ENCODE peak calls at places on chromosomes 7 and 10, in seven cellular contexts. Q, Y, E, N, G, L and F are unnamed samples.

GRCh38 chr7:22238354-22239311 is 118.3 kb downstream of the RAPGEF5 start:
- DNase-seq in Q (no peak), Y (peak; percentile 33), E (peak; percentile 36), N (peak; percentile 41), G (peak; percentile 34), L (no peak), F (no peak)

GRCh38 chr10:11532329-11532728 is 79.1 kb downstream of the USP6NL start:
- DNase-seq in Q (no peak), Y (no peak), E (peak; percentile 52), N (peak; percentile 38), G (no peak), L (no peak), F (no peak)

GRCh38 chr7:126026421-126027088 is 1096.9 kb upstream of the POT1 start:
- DNase-seq in Q (no peak), Y (peak; percentile 30), E (no peak), N (no peak), G (no peak), L (no peak), F (no peak)

GRCh38 chr7:48188776-48189520 is 17.7 kb downstream of the ABCA13 start:
- DNase-seq in Q (no peak), Y (no peak), E (no peak), N (peak; percentile 21), G (no peak), L (no peak), F (no peak)

GRCh38 chr10:46522295-46523118 is 34.0 kb downstream of the GPRIN2 start:
- DNase-seq in Q (no peak), Y (no peak), E (no peak), N (no peak), G (no peak), L (no peak), F (no peak)

GRCh38 chr10:112792487-112793196 is 157.4 kb upstream of the TCF7L2 start:
- DNase-seq in Q (no peak), Y (peak; percentile 34), E (peak; percentile 80), N (peak; percentile 82), G (peak; percentile 87), L (no peak), F (no peak)

GRCh38 chr10:112435013-112435619 is 11.6 kb downstream of the ZDHHC6 start:
- DNase-seq in Q (no peak), Y (peak; percentile 45), E (peak; percentile 67), N (peak; percentile 65), G (peak; percentile 38), L (no peak), F (no peak)

GRCh38 chr10:124381011-124381591 is 37.6 kb downstream of the OAT start:
- DNase-seq in Q (no peak), Y (peak; percentile 85), E (peak; percentile 17), N (peak; percentile 6), G (no peak), L (no peak), F (no peak)

GRCh38 chr10:3999642-4000041 is 214.6 kb upstream of the KLF6 start:
- DNase-seq in Q (no peak), Y (no peak), E (no peak), N (no peak), G (no peak), L (no peak), F (no peak)

GRCh38 chr10:129832582-129833249 is 131.4 kb downstream of the EBF3 start:
- DNase-seq in Q (no peak), Y (no peak), E (no peak), N (no peak), G (no peak), L (no peak), F (no peak)

GRCh38 chr7:45924283-45924682 is 3.2 kb upstream of the IGFBP3 start:
- DNase-seq in Q (no peak), Y (peak; percentile 81), E (peak; percentile 61), N (peak; percentile 73), G (peak; percentile 78), L (no peak), F (no peak)

GRCh38 chr7:127393370-127394058 is 1.0 kb upstream of the ZNF800 start:
- DNase-seq in Q (no peak), Y (no peak), E (no peak), N (no peak), G (peak; percentile 32), L (no peak), F (no peak)

GRCh38 chr7:132557489-132558044 is 18.7 kb downstream of the PLXNA4 start:
- DNase-seq in Q (no peak), Y (peak; percentile 14), E (peak; percentile 41), N (peak; percentile 29), G (no peak), L (no peak), F (no peak)

GRCh38 chr7:44569958-44570357 is 3.8 kb downstream of the DDX56 start:
- DNase-seq in Q (no peak), Y (no peak), E (no peak), N (no peak), G (no peak), L (no peak), F (no peak)

GRCh38 chr10:121460733-121461132 is 137.5 kb downstream of the FGFR2 start:
- DNase-seq in Q (no peak), Y (peak; percentile 77), E (no peak), N (no peak), G (no peak), L (no peak), F (no peak)

GRCh38 chr10:121457729-121458128 is 140.5 kb downstream of the FGFR2 start:
- DNase-seq in Q (no peak), Y (no peak), E (no peak), N (no peak), G (no peak), L (no peak), F (no peak)

GRCh38 chr10:121461307-121461706 is 136.9 kb downstream of the FGFR2 start:
- DNase-seq in Q (no peak), Y (no peak), E (no peak), N (no peak), G (no peak), L (no peak), F (no peak)

GRCh38 chr10:121459765-121460453 is 138.3 kb downstream of the FGFR2 start:
- DNase-seq in Q (no peak), Y (peak; percentile 66), E (no peak), N (no peak), G (no peak), L (no peak), F (no peak)

DNA sequence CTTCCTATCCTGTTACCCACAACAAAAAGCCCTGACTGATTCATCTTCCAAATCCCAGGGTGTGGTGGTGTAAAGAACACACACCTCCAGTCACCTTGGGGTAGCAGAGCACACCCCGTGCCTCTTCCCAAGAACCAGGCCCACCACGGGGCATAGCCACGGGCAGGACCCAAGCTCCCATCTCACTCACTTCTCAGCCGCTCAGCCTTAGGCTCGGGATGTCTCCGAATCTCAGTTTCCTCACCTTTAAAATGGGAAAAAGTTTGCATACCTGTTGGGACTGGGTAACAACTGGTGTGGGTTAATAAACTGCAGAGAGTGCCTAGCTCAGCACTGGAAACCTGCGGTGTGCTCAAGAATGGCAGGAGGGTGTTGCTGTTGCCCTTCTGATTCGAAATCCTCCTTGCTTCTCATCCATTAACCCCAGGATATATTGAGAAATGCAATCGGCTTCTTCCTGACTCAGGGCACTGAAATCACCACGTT is 138.9 kb downstream of the FGFR2 start:
- DNase-seq in Q (no peak), Y (peak; percentile 19), E (no peak), N (no peak), G (no peak), L (no peak), F (no peak)
- TF ChIP-seq CTCF in Q (no peak), Y (no peak), E (no peak), N (no peak), G (no peak), L (no peak), F (no peak)

GRCh38 chr7:71645836-71646235 is 513.9 kb downstream of the GALNT17 start:
- DNase-seq in Q (no peak), Y (peak; percentile 9), E (no peak), N (peak; percentile 16), G (peak; percentile 15), L (no peak), F (no peak)
- TF ChIP-seq CTCF in Q (no peak), Y (no peak), E (no peak), N (no peak), G (no peak), L (no peak), F (no peak)

DNA sequence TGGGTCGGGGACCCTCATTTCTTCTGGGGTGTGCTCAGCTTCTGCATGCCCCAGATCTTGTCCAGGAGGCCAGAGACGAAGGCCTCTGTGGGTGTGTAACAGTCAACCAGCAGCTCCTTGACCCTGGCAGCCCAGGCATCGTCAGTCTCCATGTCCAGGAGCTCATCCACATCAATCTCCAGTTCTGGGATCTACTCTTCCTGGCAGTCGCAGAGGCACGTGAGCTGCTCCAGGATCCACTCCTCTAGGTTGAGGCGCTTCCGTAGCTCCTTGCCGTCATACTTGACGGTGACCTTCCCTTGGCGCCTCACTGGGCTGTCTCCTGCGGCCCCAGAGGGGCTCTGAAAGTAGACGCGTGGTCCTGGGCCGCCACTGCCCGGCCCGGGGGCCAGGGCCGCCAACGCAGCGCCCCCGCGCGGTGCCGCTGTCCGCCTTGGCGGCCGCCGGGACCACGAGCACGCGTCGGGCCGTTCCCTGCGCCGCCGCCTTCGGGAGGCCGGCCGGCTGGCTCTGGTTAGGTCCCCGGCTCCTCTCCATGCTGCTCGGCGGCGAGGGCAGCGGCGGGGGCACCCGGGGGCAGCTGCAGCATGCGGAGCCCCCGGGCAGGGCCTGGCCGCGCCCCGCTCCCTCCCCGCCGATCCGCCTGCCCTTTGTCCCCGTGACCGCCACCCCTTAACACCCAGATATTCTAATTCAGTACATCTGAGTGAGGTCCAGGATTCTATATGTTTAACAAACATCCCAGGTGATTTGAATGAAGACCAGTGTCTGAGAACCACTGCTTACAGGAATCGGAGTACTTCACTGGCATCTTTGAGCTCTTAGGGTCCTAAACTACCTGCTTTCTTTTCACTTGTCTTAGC is 170.5 kb downstream of the SEPTIN7 start:
- DNase-seq in Q (peak; percentile 68), Y (no peak), E (no peak), N (no peak), G (peak; percentile 20), L (no peak), F (no peak)
- TF ChIP-seq CTCF in Q (peak; percentile 26), Y (no peak), E (no peak), N (no peak), G (no peak), L (no peak), F (no peak)

DNA sequence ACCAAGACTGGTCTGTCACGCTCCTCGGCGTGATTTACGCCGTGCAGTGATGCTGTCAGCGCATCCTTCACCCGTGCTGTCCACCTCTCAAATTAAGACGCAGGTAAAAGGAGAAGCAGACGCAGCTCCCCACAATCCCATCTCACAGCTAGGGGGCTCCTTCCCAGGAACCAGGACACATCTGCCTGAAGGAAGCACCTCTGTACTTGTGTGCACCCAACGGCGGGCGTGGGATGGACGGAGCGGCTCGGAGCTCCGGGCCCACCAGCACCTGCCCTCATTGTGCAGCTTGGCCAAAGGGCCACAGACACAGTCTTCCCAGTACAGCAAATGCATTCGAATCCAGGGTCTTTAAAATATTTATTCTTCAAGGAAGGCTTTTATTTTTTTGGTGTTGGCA is 55.3 kb downstream of the STK32C start:
- DNase-seq in Q (no peak), Y (no peak), E (no peak), N (no peak), G (no peak), L (no peak), F (no peak)
- TF ChIP-seq CTCF in Q (no peak), Y (no peak), E (no peak), N (no peak), G (no peak), L (no peak), F (no peak)

DNA sequence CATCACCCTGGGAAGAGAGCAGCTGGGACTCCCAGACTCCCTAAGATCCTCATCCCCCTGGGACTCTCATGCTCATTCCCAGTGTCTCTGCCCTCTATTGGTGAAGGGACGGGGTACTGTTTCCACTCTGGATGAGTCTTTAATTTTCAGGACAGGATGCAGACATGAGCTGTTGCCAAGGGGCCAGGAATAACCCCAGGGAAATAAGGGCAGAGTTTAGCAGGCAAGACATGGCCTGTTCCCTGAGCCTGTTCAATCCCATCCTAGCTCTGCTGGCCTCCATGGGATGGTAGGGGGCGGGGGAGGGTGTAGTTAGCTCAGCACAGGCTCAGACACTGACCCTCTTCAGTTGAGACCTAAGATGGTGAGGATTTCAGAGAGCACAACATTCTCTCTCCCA is 14.0 kb downstream of the C10orf105 start:
- DNase-seq in Q (no peak), Y (peak; percentile 36), E (no peak), N (no peak), G (peak; percentile 29), L (no peak), F (no peak)
- TF ChIP-seq CTCF in Q (no peak), Y (no peak), E (no peak), N (no peak), G (no peak), L (no peak), F (no peak)